ENCODE peak calls at places on chromosomes 12 and 14, in nine cellular contexts. One of them, this sample, is unnamed.

GRCh38 chr14:92470215-92470614 is 43.4 kb upstream of the RIN3 start:
- DNase-seq in uterus: no peak
- DNase-seq in left ventricle myocardium inferior: no peak
- DNase-seq in astrocyte: peak; percentile 95
- DNase-seq in OCI-LY7: no peak
- DNase-seq in cardiac muscle cell: no peak
- DNase-seq in naive thymus-derived CD4-positive, alpha-beta T cell: no peak
- DNase-seq in mammary epithelial cell: peak; percentile 77
- DNase-seq in neuronal stem cell: no peak
- DNase-seq in this sample: no peak

GRCh38 chr14:61959348-61959747 is 197.1 kb downstream of the SNAPC1 start:
- DNase-seq in naive thymus-derived CD4-positive, alpha-beta T cell: no peak
- DNase-seq in OCI-LY7: no peak
- DNase-seq in mammary epithelial cell: no peak
- DNase-seq in cardiac muscle cell: no peak
- DNase-seq in astrocyte: no peak
- DNase-seq in neuronal stem cell: no peak
- DNase-seq in left ventricle myocardium inferior: no peak
- DNase-seq in uterus: no peak
- DNase-seq in this sample: no peak

GRCh38 chr14:35669782-35670181 is 135.8 kb downstream of the INSM2 start:
- DNase-seq in mammary epithelial cell: peak; percentile 92
- DNase-seq in naive thymus-derived CD4-positive, alpha-beta T cell: no peak
- DNase-seq in uterus: no peak
- DNase-seq in astrocyte: peak; percentile 46
- DNase-seq in OCI-LY7: no peak
- DNase-seq in left ventricle myocardium inferior: no peak
- DNase-seq in neuronal stem cell: no peak
- DNase-seq in cardiac muscle cell: no peak
- DNase-seq in this sample: peak; percentile 12

GRCh38 chr14:92144708-92145107 is 22.9 kb downstream of the CPSF2 start:
- DNase-seq in mammary epithelial cell: no peak
- DNase-seq in uterus: no peak
- DNase-seq in left ventricle myocardium inferior: no peak
- DNase-seq in neuronal stem cell: no peak
- DNase-seq in OCI-LY7: no peak
- DNase-seq in cardiac muscle cell: peak; percentile 43
- DNase-seq in astrocyte: peak; percentile 57
- DNase-seq in naive thymus-derived CD4-positive, alpha-beta T cell: no peak
- DNase-seq in this sample: no peak

GRCh38 chr12:13073191-13073590 is 29.0 kb downstream of the FAM234B start:
- DNase-seq in left ventricle myocardium inferior: no peak
- DNase-seq in naive thymus-derived CD4-positive, alpha-beta T cell: no peak
- DNase-seq in OCI-LY7: no peak
- DNase-seq in mammary epithelial cell: no peak
- DNase-seq in cardiac muscle cell: no peak
- DNase-seq in astrocyte: peak; percentile 70
- DNase-seq in uterus: no peak
- DNase-seq in neuronal stem cell: no peak
- DNase-seq in this sample: no peak

GRCh38 chr14:89178802-89179201 is 238.2 kb downstream of the FOXN3 start:
- DNase-seq in mammary epithelial cell: no peak
- DNase-seq in astrocyte: peak; percentile 59
- DNase-seq in OCI-LY7: no peak
- DNase-seq in naive thymus-derived CD4-positive, alpha-beta T cell: no peak
- DNase-seq in cardiac muscle cell: peak; percentile 42
- DNase-seq in neuronal stem cell: no peak
- DNase-seq in uterus: no peak
- DNase-seq in left ventricle myocardium inferior: no peak
- DNase-seq in this sample: no peak

GRCh38 chr12:104457746-104458644 is 1.2 kb downstream of the CHST11 start:
- DNase-seq in cardiac muscle cell: no peak
- DNase-seq in left ventricle myocardium inferior: peak; percentile 23
- DNase-seq in uterus: peak; percentile 35
- DNase-seq in naive thymus-derived CD4-positive, alpha-beta T cell: peak; percentile 30
- DNase-seq in OCI-LY7: peak; percentile 73
- DNase-seq in neuronal stem cell: no peak
- DNase-seq in astrocyte: no peak
- DNase-seq in mammary epithelial cell: peak; percentile 17
- DNase-seq in this sample: no peak

GRCh38 chr12:82870825-82871377 is 184.2 kb downstream of the TMTC2 start:
- DNase-seq in uterus: no peak
- DNase-seq in neuronal stem cell: no peak
- DNase-seq in naive thymus-derived CD4-positive, alpha-beta T cell: no peak
- DNase-seq in OCI-LY7: no peak
- DNase-seq in astrocyte: no peak
- DNase-seq in mammary epithelial cell: no peak
- DNase-seq in left ventricle myocardium inferior: no peak
- DNase-seq in cardiac muscle cell: no peak
- DNase-seq in this sample: no peak

DNA sequence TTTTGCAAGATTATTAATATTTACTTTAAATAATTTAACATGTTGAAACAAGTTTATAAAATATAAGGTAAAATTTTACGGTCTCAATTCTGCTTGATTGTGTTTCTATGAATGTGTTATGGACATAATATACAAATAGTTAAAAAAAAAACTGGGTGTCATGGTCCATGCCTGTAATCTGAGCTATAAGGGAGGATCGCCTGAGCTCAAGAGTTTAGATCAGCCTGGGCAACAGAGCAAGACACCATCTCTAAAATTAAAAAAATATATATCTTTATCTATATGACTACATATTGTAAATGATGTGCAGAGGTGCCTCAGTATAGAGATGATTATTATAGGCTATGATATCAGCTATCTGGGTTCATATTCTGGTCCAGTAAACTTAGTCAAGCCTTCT is 9.9 kb downstream of the PAPOLA start:
- DNase-seq in mammary epithelial cell: no peak
- DNase-seq in cardiac muscle cell: no peak
- DNase-seq in left ventricle myocardium inferior: no peak
- DNase-seq in neuronal stem cell: no peak
- DNase-seq in OCI-LY7: no peak
- DNase-seq in naive thymus-derived CD4-positive, alpha-beta T cell: no peak
- DNase-seq in uterus: no peak
- DNase-seq in astrocyte: no peak
- DNase-seq in this sample: no peak
- H3K27ac ChIP-seq in mammary epithelial cell: no peak overlapping the region
- H3K27ac ChIP-seq in cardiac muscle cell: no peak overlapping the region
- H3K27ac ChIP-seq in left ventricle myocardium inferior: no peak overlapping the region
- H3K27ac ChIP-seq in neuronal stem cell: no peak overlapping the region
- H3K27ac ChIP-seq in OCI-LY7: no peak overlapping the region
- H3K27ac ChIP-seq in naive thymus-derived CD4-positive, alpha-beta T cell: no peak overlapping the region
- H3K27ac ChIP-seq in uterus: no peak overlapping the region
- H3K27ac ChIP-seq in astrocyte: no peak overlapping the region
- H3K27ac ChIP-seq in this sample: no peak overlapping the region

GRCh38 chr14:100295376-100296105 is 10.7 kb downstream of the SLC25A29 start:
- DNase-seq in astrocyte: no peak
- DNase-seq in neuronal stem cell: no peak
- DNase-seq in mammary epithelial cell: no peak
- DNase-seq in cardiac muscle cell: no peak
- DNase-seq in uterus: peak; percentile 12
- DNase-seq in naive thymus-derived CD4-positive, alpha-beta T cell: no peak
- DNase-seq in left ventricle myocardium inferior: no peak
- DNase-seq in OCI-LY7: no peak
- DNase-seq in this sample: no peak

GRCh38 chr14:100294213-100294962 is 11.9 kb downstream of the SLC25A29 start:
- DNase-seq in cardiac muscle cell: peak; percentile 45
- DNase-seq in naive thymus-derived CD4-positive, alpha-beta T cell: no peak
- DNase-seq in uterus: peak; percentile 26
- DNase-seq in left ventricle myocardium inferior: peak; percentile 63
- DNase-seq in astrocyte: no peak
- DNase-seq in mammary epithelial cell: no peak
- DNase-seq in OCI-LY7: peak; percentile 26
- DNase-seq in neuronal stem cell: no peak
- DNase-seq in this sample: no peak

GRCh38 chr14:100296106-100296651 is 10.1 kb downstream of the SLC25A29 start:
- DNase-seq in neuronal stem cell: no peak
- DNase-seq in OCI-LY7: no peak
- DNase-seq in astrocyte: no peak
- DNase-seq in naive thymus-derived CD4-positive, alpha-beta T cell: no peak
- DNase-seq in cardiac muscle cell: no peak
- DNase-seq in left ventricle myocardium inferior: no peak
- DNase-seq in uterus: peak; percentile 13
- DNase-seq in mammary epithelial cell: no peak
- DNase-seq in this sample: no peak

GRCh38 chr14:100293497-100294212 is 12.6 kb downstream of the SLC25A29 start:
- DNase-seq in uterus: peak; percentile 6
- DNase-seq in mammary epithelial cell: no peak
- DNase-seq in neuronal stem cell: no peak
- DNase-seq in OCI-LY7: no peak
- DNase-seq in cardiac muscle cell: no peak
- DNase-seq in astrocyte: no peak
- DNase-seq in left ventricle myocardium inferior: no peak
- DNase-seq in naive thymus-derived CD4-positive, alpha-beta T cell: no peak
- DNase-seq in this sample: no peak

DNA sequence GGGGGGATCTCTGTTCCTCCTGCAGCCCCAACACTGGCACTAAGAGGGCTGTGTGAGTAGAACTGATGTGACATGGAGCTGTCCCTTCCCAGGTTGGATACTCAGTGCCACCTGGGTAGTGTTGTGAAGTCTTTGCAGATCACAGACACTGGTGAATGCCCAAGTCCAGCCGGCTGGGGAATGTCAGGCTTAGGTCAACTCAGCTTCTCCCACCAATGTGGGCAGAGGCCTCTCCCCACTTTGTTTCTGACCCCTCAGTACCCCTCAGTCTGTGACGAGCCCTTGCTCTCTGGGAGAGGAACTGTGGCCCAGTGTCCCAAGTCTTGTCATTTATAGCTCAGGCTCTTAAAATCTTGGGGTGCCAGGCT is 11.3 kb downstream of the SLC25A29 start:
- DNase-seq in neuronal stem cell: no peak
- DNase-seq in astrocyte: no peak
- DNase-seq in OCI-LY7: no peak
- DNase-seq in naive thymus-derived CD4-positive, alpha-beta T cell: no peak
- DNase-seq in mammary epithelial cell: no peak
- DNase-seq in left ventricle myocardium inferior: no peak
- DNase-seq in cardiac muscle cell: no peak
- DNase-seq in uterus: peak; percentile 9
- DNase-seq in this sample: no peak
- H3K27ac ChIP-seq in neuronal stem cell: no peak overlapping the region
- H3K27ac ChIP-seq in astrocyte: no peak overlapping the region
- H3K27ac ChIP-seq in OCI-LY7: no peak overlapping the region
- H3K27ac ChIP-seq in naive thymus-derived CD4-positive, alpha-beta T cell: no peak overlapping the region
- H3K27ac ChIP-seq in mammary epithelial cell: no peak overlapping the region
- H3K27ac ChIP-seq in left ventricle myocardium inferior: peak overlapping the region; percentile 47
- H3K27ac ChIP-seq in cardiac muscle cell: no peak overlapping the region
- H3K27ac ChIP-seq in uterus: peak overlapping the region; percentile 33
- H3K27ac ChIP-seq in this sample: no peak overlapping the region

GRCh38 chr12:121992059-121992879 is 29.4 kb upstream of the BCL7A start:
- DNase-seq in cardiac muscle cell: peak; percentile 95
- DNase-seq in astrocyte: peak; percentile 99
- DNase-seq in mammary epithelial cell: peak; percentile 100
- DNase-seq in OCI-LY7: no peak
- DNase-seq in left ventricle myocardium inferior: no peak
- DNase-seq in neuronal stem cell: no peak
- DNase-seq in uterus: no peak
- DNase-seq in naive thymus-derived CD4-positive, alpha-beta T cell: no peak
- DNase-seq in this sample: peak; percentile 85

GRCh38 chr12:121986494-121987245 is 35.0 kb upstream of the BCL7A start:
- DNase-seq in left ventricle myocardium inferior: no peak
- DNase-seq in naive thymus-derived CD4-positive, alpha-beta T cell: no peak
- DNase-seq in uterus: no peak
- DNase-seq in mammary epithelial cell: no peak
- DNase-seq in cardiac muscle cell: no peak
- DNase-seq in neuronal stem cell: no peak
- DNase-seq in OCI-LY7: no peak
- DNase-seq in astrocyte: no peak
- DNase-seq in this sample: no peak

GRCh38 chr12:121989951-121990647 is 31.6 kb upstream of the BCL7A start:
- DNase-seq in mammary epithelial cell: no peak
- DNase-seq in uterus: no peak
- DNase-seq in OCI-LY7: no peak
- DNase-seq in cardiac muscle cell: no peak
- DNase-seq in astrocyte: no peak
- DNase-seq in left ventricle myocardium inferior: no peak
- DNase-seq in naive thymus-derived CD4-positive, alpha-beta T cell: no peak
- DNase-seq in neuronal stem cell: no peak
- DNase-seq in this sample: no peak

GRCh38 chr12:121989266-121989950 is 32.3 kb upstream of the BCL7A start:
- DNase-seq in neuronal stem cell: no peak
- DNase-seq in left ventricle myocardium inferior: no peak
- DNase-seq in astrocyte: no peak
- DNase-seq in OCI-LY7: no peak
- DNase-seq in naive thymus-derived CD4-positive, alpha-beta T cell: no peak
- DNase-seq in cardiac muscle cell: no peak
- DNase-seq in mammary epithelial cell: no peak
- DNase-seq in uterus: no peak
- DNase-seq in this sample: no peak

DNA sequence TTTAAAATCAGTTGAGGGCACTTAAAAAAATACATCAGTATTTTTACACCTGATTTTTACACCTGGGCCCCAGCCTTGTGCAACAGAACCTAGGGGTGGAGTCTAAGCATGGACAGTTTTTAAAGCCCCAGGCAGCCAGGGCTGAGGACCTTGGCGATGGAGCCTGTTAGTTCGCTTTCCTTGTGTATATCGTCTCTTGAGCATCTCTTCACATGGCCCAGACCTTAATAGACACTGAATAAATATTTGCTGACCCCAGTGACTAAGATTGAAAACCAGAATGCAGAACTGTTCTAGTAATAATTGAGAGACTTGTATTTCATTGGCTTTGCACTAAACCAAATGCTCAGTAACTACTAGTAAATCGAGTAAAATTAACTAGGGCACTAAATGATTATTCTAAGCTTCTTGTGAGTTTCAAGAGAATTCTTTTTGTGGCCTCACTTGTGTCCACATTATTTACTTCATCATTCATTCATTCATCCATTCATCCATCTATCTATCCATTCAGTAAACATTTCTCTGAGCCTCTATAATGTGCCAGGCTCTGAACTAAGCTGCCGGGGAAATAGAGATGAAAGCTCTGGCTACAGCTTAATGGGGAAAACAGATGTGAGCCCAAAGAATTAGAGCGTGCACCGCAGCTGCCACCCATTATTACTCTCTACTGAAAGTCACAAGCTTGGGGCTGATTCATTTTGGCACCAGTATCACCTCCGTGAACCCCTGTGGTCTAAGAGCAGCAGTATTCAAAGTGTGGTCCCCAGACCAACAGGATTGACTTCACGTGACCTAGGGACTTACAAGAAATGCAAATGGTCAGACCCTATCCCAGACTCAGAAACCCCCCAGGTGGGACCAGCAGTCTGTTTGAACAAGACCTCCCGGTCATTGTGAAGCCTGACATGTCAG is 30.7 kb upstream of the BCL7A start:
- DNase-seq in naive thymus-derived CD4-positive, alpha-beta T cell: no peak
- DNase-seq in astrocyte: peak; percentile 36
- DNase-seq in uterus: no peak
- DNase-seq in mammary epithelial cell: no peak
- DNase-seq in cardiac muscle cell: no peak
- DNase-seq in left ventricle myocardium inferior: no peak
- DNase-seq in OCI-LY7: no peak
- DNase-seq in neuronal stem cell: no peak
- DNase-seq in this sample: no peak
- H3K27ac ChIP-seq in naive thymus-derived CD4-positive, alpha-beta T cell: no peak overlapping the region
- H3K27ac ChIP-seq in astrocyte: peak overlapping the region; percentile 89
- H3K27ac ChIP-seq in uterus: no peak overlapping the region
- H3K27ac ChIP-seq in mammary epithelial cell: peak overlapping the region; percentile 74
- H3K27ac ChIP-seq in cardiac muscle cell: no peak overlapping the region
- H3K27ac ChIP-seq in left ventricle myocardium inferior: no peak overlapping the region
- H3K27ac ChIP-seq in OCI-LY7: peak overlapping the region; percentile 56
- H3K27ac ChIP-seq in neuronal stem cell: no peak overlapping the region
- H3K27ac ChIP-seq in this sample: no peak overlapping the region

GRCh38 chr14:59009967-59010366 is 178.5 kb upstream of the DAAM1 start:
- DNase-seq in naive thymus-derived CD4-positive, alpha-beta T cell: no peak
- DNase-seq in cardiac muscle cell: no peak
- DNase-seq in OCI-LY7: no peak
- DNase-seq in left ventricle myocardium inferior: no peak
- DNase-seq in uterus: no peak
- DNase-seq in mammary epithelial cell: no peak
- DNase-seq in astrocyte: no peak
- DNase-seq in neuronal stem cell: no peak
- DNase-seq in this sample: no peak

GRCh38 chr14:59017285-59017965 is 171.0 kb upstream of the DAAM1 start:
- DNase-seq in neuronal stem cell: no peak
- DNase-seq in left ventricle myocardium inferior: no peak
- DNase-seq in uterus: no peak
- DNase-seq in OCI-LY7: no peak
- DNase-seq in mammary epithelial cell: no peak
- DNase-seq in naive thymus-derived CD4-positive, alpha-beta T cell: no peak
- DNase-seq in astrocyte: peak; percentile 24
- DNase-seq in cardiac muscle cell: no peak
- DNase-seq in this sample: no peak

GRCh38 chr14:59018460-59018859 is 170.0 kb upstream of the DAAM1 start:
- DNase-seq in OCI-LY7: no peak
- DNase-seq in naive thymus-derived CD4-positive, alpha-beta T cell: no peak
- DNase-seq in astrocyte: no peak
- DNase-seq in cardiac muscle cell: no peak
- DNase-seq in left ventricle myocardium inferior: no peak
- DNase-seq in neuronal stem cell: no peak
- DNase-seq in uterus: no peak
- DNase-seq in mammary epithelial cell: no peak
- DNase-seq in this sample: no peak

GRCh38 chr14:59015482-59015881 is 173.0 kb upstream of the DAAM1 start:
- DNase-seq in OCI-LY7: no peak
- DNase-seq in astrocyte: no peak
- DNase-seq in uterus: no peak
- DNase-seq in mammary epithelial cell: no peak
- DNase-seq in neuronal stem cell: no peak
- DNase-seq in naive thymus-derived CD4-positive, alpha-beta T cell: no peak
- DNase-seq in cardiac muscle cell: no peak
- DNase-seq in left ventricle myocardium inferior: no peak
- DNase-seq in this sample: no peak

DNA sequence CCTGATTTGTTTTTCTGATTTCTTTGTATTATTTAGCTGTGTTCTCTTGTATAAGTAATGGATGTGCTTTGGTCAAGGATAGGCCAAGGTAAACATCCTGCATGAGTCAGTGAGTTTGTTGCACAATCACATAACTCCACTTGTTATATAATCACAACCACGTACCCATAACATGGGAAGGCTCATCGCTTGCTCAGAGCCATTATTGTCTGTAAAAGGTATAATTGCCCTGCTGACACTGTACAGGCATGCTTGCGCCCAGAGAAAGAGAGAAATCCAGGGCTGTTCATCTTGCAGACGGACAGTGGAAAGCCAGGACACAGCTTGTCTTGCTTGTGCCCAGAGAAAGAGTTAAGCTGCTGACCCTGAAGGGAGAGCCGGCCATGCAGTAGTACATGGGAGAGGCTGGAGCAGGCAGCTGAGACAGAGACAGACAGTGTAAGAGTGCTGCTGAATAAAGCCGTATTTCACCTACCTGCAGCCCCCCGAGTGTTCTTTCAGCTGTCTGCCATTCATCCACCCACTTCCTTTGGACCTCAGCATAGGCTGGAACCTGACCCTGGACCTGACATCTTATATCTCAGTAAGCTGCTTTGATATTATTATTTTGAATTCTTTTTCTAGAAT is 174.7 kb upstream of the DAAM1 start:
- DNase-seq in mammary epithelial cell: peak; percentile 72
- DNase-seq in uterus: no peak
- DNase-seq in astrocyte: peak; percentile 62
- DNase-seq in left ventricle myocardium inferior: no peak
- DNase-seq in OCI-LY7: no peak
- DNase-seq in cardiac muscle cell: peak; percentile 43
- DNase-seq in neuronal stem cell: no peak
- DNase-seq in naive thymus-derived CD4-positive, alpha-beta T cell: no peak
- DNase-seq in this sample: no peak
- H3K27ac ChIP-seq in mammary epithelial cell: no peak overlapping the region
- H3K27ac ChIP-seq in uterus: no peak overlapping the region
- H3K27ac ChIP-seq in astrocyte: no peak overlapping the region
- H3K27ac ChIP-seq in left ventricle myocardium inferior: no peak overlapping the region
- H3K27ac ChIP-seq in OCI-LY7: no peak overlapping the region
- H3K27ac ChIP-seq in cardiac muscle cell: no peak overlapping the region
- H3K27ac ChIP-seq in neuronal stem cell: no peak overlapping the region
- H3K27ac ChIP-seq in naive thymus-derived CD4-positive, alpha-beta T cell: no peak overlapping the region
- H3K27ac ChIP-seq in this sample: no peak overlapping the region